ENCODE peak calls at places on chromosome 14, in six cellular contexts. J is Caco-2; G is CD4-positive, CD25-positive, alpha-beta regulatory T cell; R is NT2/D1; K is tibial nerve; B is fibroblast of lung. U is an unnamed sample.
A peak's percentile ranks its signal among the peaks of the same experiment; 100 is the strongest.

GRCh38 chr14:91284146-91284790 is 39.8 kb upstream of the GPR68 start:
- DNase-seq in J (no peak), G (no peak), R (no peak), K (no peak), B (peak; percentile 69), U (no peak)

GRCh38 chr14:98953544-98954346 is 318.3 kb downstream of the BCL11B start:
- DNase-seq in J (no peak), G (no peak), R (no peak), K (peak; percentile 79), B (peak; percentile 86), U (peak; percentile 92)

GRCh38 chr14:56678838-56679237 is 99.2 kb downstream of the TMEM260 start:
- DNase-seq in J (no peak), G (no peak), R (no peak), K (no peak), B (no peak), U (no peak)

GRCh38 chr14:63193236-63193635 is 11.0 kb upstream of the RHOJ start:
- DNase-seq in J (no peak), G (no peak), R (no peak), K (no peak), B (no peak), U (no peak)

GRCh38 chr14:33793711-33794110 is 157.2 kb downstream of the EGLN3 start:
- DNase-seq in J (no peak), G (no peak), R (no peak), K (no peak), B (no peak), U (no peak)

GRCh38 chr14:61752626-61753025 is 9.6 kb upstream of the SNAPC1 start:
- DNase-seq in J (no peak), G (no peak), R (no peak), K (no peak), B (no peak), U (no peak)

GRCh38 chr14:38961136-38961535 is 141.9 kb downstream of the SEC23A start:
- DNase-seq in J (no peak), G (no peak), R (no peak), K (no peak), B (no peak), U (no peak)

GRCh38 chr14:53942970-53943750 is 13.5 kb downstream of the BMP4 start:
- DNase-seq in J (peak; percentile 40), G (no peak), R (no peak), K (no peak), B (no peak), U (no peak)

GRCh38 chr14:39469094-39469710 is 37.0 kb upstream of the FBXO33 start:
- DNase-seq in J (peak; percentile 42), G (no peak), R (no peak), K (no peak), B (peak; percentile 23), U (no peak)

GRCh38 chr14:50031534-50032313 is 84.6 kb downstream of the VCPKMT start:
- DNase-seq in J (no peak), G (no peak), R (no peak), K (peak; percentile 45), B (no peak), U (no peak)

GRCh38 chr14:24056800-24057184 is 5.0 kb downstream of the CARMIL3 start:
- DNase-seq in J (no peak), G (no peak), R (no peak), K (no peak), B (no peak), U (no peak)

GRCh38 chr14:47917344-47917954 is 242.0 kb upstream of the MDGA2 start:
- DNase-seq in J (peak; percentile 50), G (no peak), R (peak; percentile 18), K (peak; percentile 19), B (peak; percentile 12), U (no peak)

GRCh38 chr14:20782280-20782890 is 1.3 kb downstream of the RNASE6 start:
- DNase-seq in J (no peak), G (no peak), R (no peak), K (no peak), B (no peak), U (no peak)

GRCh38 chr14:46472261-46472660 is 179.3 kb downstream of the RPL10L start:
- DNase-seq in J (no peak), G (no peak), R (no peak), K (no peak), B (no peak), U (no peak)

GRCh38 chr14:76348898-76349297 is 27.0 kb upstream of the ESRRB start:
- DNase-seq in J (no peak), G (no peak), R (peak; percentile 38), K (no peak), B (peak; percentile 11), U (no peak)

GRCh38 chr14:68622856-68623255 is 170.0 kb downstream of the ZFP36L1 start:
- DNase-seq in J (no peak), G (no peak), R (no peak), K (no peak), B (no peak), U (peak; percentile 21)

GRCh38 chr14:106605548-106606448 is 1079.4 kb downstream of the TMEM121 start:
- DNase-seq in J (peak; percentile 62), G (peak; percentile 29), R (no peak), K (no peak), B (no peak), U (peak; percentile 87)

GRCh38 chr14:67694791-67695393 is 672 bp downstream of the RDH11 start:
- DNase-seq in J (peak; percentile 87), G (peak; percentile 57), R (peak; percentile 47), K (peak; percentile 37), B (peak; percentile 92), U (no peak)

GRCh38 chr14:98120831-98121464 is 1151.0 kb downstream of the BCL11B start:
- DNase-seq in J (no peak), G (no peak), R (no peak), K (no peak), B (no peak), U (peak; percentile 50)

GRCh38 chr14:87998414-87998813 is 5.4 kb upstream of the GALC start:
- DNase-seq in J (no peak), G (no peak), R (no peak), K (no peak), B (no peak), U (no peak)

GRCh38 chr14:87745507-87746118 is 247.4 kb downstream of the GALC start:
- DNase-seq in J (peak; percentile 59), G (no peak), R (peak; percentile 13), K (no peak), B (peak; percentile 3), U (no peak)

GRCh38 chr14:69505338-69506240 is 21.1 kb downstream of the PLEKHD1 start:
- DNase-seq in J (no peak), G (no peak), R (no peak), K (no peak), B (no peak), U (no peak)

GRCh38 chr14:104587641-104588040 is 8.1 kb downstream of the C14orf180 start:
- DNase-seq in J (no peak), G (no peak), R (no peak), K (no peak), B (no peak), U (no peak)

GRCh38 chr14:35818346-35819115 is 7.6 kb upstream of the BRMS1L start:
- DNase-seq in J (peak; percentile 58), G (no peak), R (no peak), K (peak; percentile 41), B (peak; percentile 63), U (no peak)

GRCh38 chr14:23164250-23164649 is 19.2 kb downstream of the SLC7A8 start:
- DNase-seq in J (no peak), G (no peak), R (no peak), K (no peak), B (peak; percentile 39), U (no peak)

GRCh38 chr14:73491256-73491976 is 683 bp downstream of the RIOX1 start:
- DNase-seq in J (peak; percentile 71), G (peak; percentile 63), R (no peak), K (peak; percentile 32), B (peak; percentile 54), U (no peak)

GRCh38 chr14:64944861-64945260 is 2.3 kb upstream of the GPX2 start:
- DNase-seq in J (no peak), G (no peak), R (no peak), K (no peak), B (no peak), U (peak; percentile 70)

GRCh38 chr14:67815573-67816235 is 686 bp downstream of the ZFYVE26 start:
- DNase-seq in J (no peak), G (no peak), R (no peak), K (no peak), B (peak; percentile 36), U (no peak)

GRCh38 chr14:69088523-69089445 is 64.1 kb downstream of the DCAF5 start:
- DNase-seq in J (no peak), G (no peak), R (no peak), K (no peak), B (no peak), U (no peak)

GRCh38 chr14:76257111-76257803 is 105.5 kb downstream of the GPATCH2L start:
- DNase-seq in J (no peak), G (no peak), R (no peak), K (peak; percentile 24), B (no peak), U (no peak)

GRCh38 chr14:65703996-65704395 is 291.5 kb downstream of the FUT8 start:
- DNase-seq in J (no peak), G (no peak), R (no peak), K (no peak), B (peak; percentile 44), U (no peak)

GRCh38 chr14:92706386-92706785 is 42.0 kb downstream of the LGMN start:
- DNase-seq in J (no peak), G (no peak), R (no peak), K (no peak), B (no peak), U (no peak)
- H3K36me3 ChIP-seq in J (no peaks in the 10 kb centered on the region), G (peaks cover 3% of the 10 kb centered on the region), R (peaks cover 64% of the 10 kb centered on the region), K (no peaks in the 10 kb centered on the region), B (no peaks in the 10 kb centered on the region), U (peaks cover 30% of the 10 kb centered on the region)

GRCh38 chr14:90039253-90040010 is 22.4 kb upstream of the KCNK13 start:
- DNase-seq in J (no peak), G (no peak), R (no peak), K (no peak), B (no peak), U (no peak)
- H3K36me3 ChIP-seq in J (no peaks in the 10 kb centered on the region), G (peaks cover 55% of the 10 kb centered on the region), R (peaks cover 42% of the 10 kb centered on the region), K (no peaks in the 10 kb centered on the region), B (peaks cover 5% of the 10 kb centered on the region), U (peaks cover 10% of the 10 kb centered on the region)

GRCh38 chr14:30603402-30603801 is 18.7 kb upstream of the SCFD1 start:
- DNase-seq in J (no peak), G (no peak), R (no peak), K (no peak), B (no peak), U (no peak)
- H3K36me3 ChIP-seq in J (peaks cover 3% of the 10 kb centered on the region), G (peaks cover 75% of the 10 kb centered on the region), R (peaks cover 61% of the 10 kb centered on the region), K (no peaks in the 10 kb centered on the region), B (peaks cover 7% of the 10 kb centered on the region), U (peaks cover 77% of the 10 kb centered on the region)

GRCh38 chr14:101912841-101913240 is 51.5 kb upstream of the DYNC1H1 start:
- DNase-seq in J (no peak), G (no peak), R (no peak), K (no peak), B (no peak), U (no peak)

GRCh38 chr14:101908795-101909194 is 55.6 kb upstream of the DYNC1H1 start:
- DNase-seq in J (no peak), G (no peak), R (no peak), K (no peak), B (no peak), U (no peak)

GRCh38 chr14:101906645-101907044 is 57.7 kb upstream of the DYNC1H1 start:
- DNase-seq in J (no peak), G (no peak), R (no peak), K (no peak), B (no peak), U (no peak)

GRCh38 chr14:101907619-101908018 is 56.8 kb upstream of the DYNC1H1 start:
- DNase-seq in J (no peak), G (no peak), R (no peak), K (no peak), B (no peak), U (no peak)

GRCh38 chr14:101909371-101910096 is 54.8 kb upstream of the DYNC1H1 start:
- DNase-seq in J (no peak), G (no peak), R (no peak), K (no peak), B (no peak), U (no peak)
- H3K36me3 ChIP-seq in J (no peaks in the 10 kb centered on the region), G (peaks cover 96% of the 10 kb centered on the region), R (peaks cover 60% of the 10 kb centered on the region), K (no peaks in the 10 kb centered on the region), B (peaks cover 12% of the 10 kb centered on the region), U (peaks cover 88% of the 10 kb centered on the region)

U was measured in esophagus muscularis mucosa.